ENCODE peak calls at places on chromosomes 13 and 19, in four cellular contexts. J, C, D and H are unnamed samples.
A peak's percentile ranks its signal among the peaks of the same experiment; 100 is the strongest.

GRCh38 chr13:113157206-113157928 is 1.1 kb upstream of the PROZ start:
- DNase-seq in J (no peak), C (no peak), D (no peak), H (no peak)

GRCh38 chr19:31002852-31003251 is 346.4 kb downstream of the TSHZ3 start:
- DNase-seq in J (no peak), C (no peak), D (no peak), H (no peak)

GRCh38 chr19:38816131-38816750 is 3.5 kb upstream of the LGALS4 start:
- DNase-seq in J (no peak), C (no peak), D (no peak), H (no peak)

GRCh38 chr13:109666656-109667448 is 119.5 kb downstream of the IRS2 start:
- DNase-seq in J (no peak), C (no peak), D (no peak), H (no peak)

GRCh38 chr13:29583073-29583785 is 12.3 kb downstream of the SLC7A1 start:
- DNase-seq in J (no peak), C (no peak), D (no peak), H (peak; percentile 89)

GRCh38 chr13:73803997-73804396 is 330.2 kb downstream of the KLF12 start:
- DNase-seq in J (no peak), C (no peak), D (no peak), H (peak; percentile 31)

GRCh38 chr19:38437295-38437694 is 3.8 kb downstream of the RYR1 start:
- DNase-seq in J (no peak), C (no peak), D (no peak), H (no peak)

GRCh38 chr13:105165449-105166125 is 1369.9 kb downstream of the EFNB2 start:
- DNase-seq in J (no peak), C (no peak), D (peak; percentile 12), H (no peak)

GRCh38 chr13:90640976-90641375 is 706.5 kb upstream of the MIR17HG start:
- DNase-seq in J (no peak), C (no peak), D (no peak), H (peak; percentile 63)

GRCh38 chr19:2594319-2594718 is 108.2 kb downstream of the GNG7 start:
- DNase-seq in J (no peak), C (no peak), D (no peak), H (no peak)

GRCh38 chr19:8355631-8356402 is 8.1 kb upstream of the ANGPTL4 start:
- DNase-seq in J (no peak), C (no peak), D (no peak), H (peak; percentile 100)

GRCh38 chr13:73429691-73430090 is 370.9 kb downstream of the KLF5 start:
- DNase-seq in J (no peak), C (no peak), D (no peak), H (no peak)

GRCh38 chr13:86000546-86000945 is 201.3 kb upstream of the SLITRK6 start:
- DNase-seq in J (no peak), C (no peak), D (no peak), H (no peak)

GRCh38 chr19:10390652-10391286 is 10.4 kb upstream of the TYK2 start:
- DNase-seq in J (peak; percentile 76), C (peak; percentile 36), D (peak; percentile 73), H (peak; percentile 56)

GRCh38 chr13:105316731-105317130 is 1218.7 kb downstream of the EFNB2 start:
- DNase-seq in J (no peak), C (no peak), D (no peak), H (no peak)

GRCh38 chr13:46596501-46596900 is 43.5 kb downstream of the LRCH1 start:
- DNase-seq in J (no peak), C (no peak), D (no peak), H (peak; percentile 25)

GRCh38 chr13:59680429-59681024 is 483.2 kb downstream of the DIAPH3 start:
- DNase-seq in J (no peak), C (no peak), D (no peak), H (peak; percentile 2)

GRCh38 chr19:13122980-13123957 is 5.2 kb downstream of the NACC1 start:
- DNase-seq in J (no peak), C (no peak), D (no peak), H (no peak)